ENCODE peak calls at places on chromosomes 1 and 21, in five cellular contexts. F is heart left ventricle, T is HFF-Myc, A is neural progenitor cell, H is right lobe of liver. M is an unnamed sample.

GRCh38 chr1:156816561-156817328 is at the start of gene SH2D2A:
- DNase-seq in A (no peak), T (no peak), F (peak), H (peak), M (no peak)

GRCh38 chr1:37630426-37631038 is 4.2 kb downstream of the RSPO1 start:
- DNase-seq in T (no peak), H (no peak), F (no peak), A (peak), M (peak)

GRCh38 chr1:154306151-154306550 is 14.7 kb upstream of the AQP10 start:
- DNase-seq in T (no peak), F (no peak), A (no peak), H (no peak), M (no peak)

GRCh38 chr1:172269084-172269483 is 151.4 kb upstream of the C1orf105 start:
- DNase-seq in T (no peak), H (no peak), A (no peak), F (no peak), M (no peak)

GRCh38 chr21:25298512-25299491 is 308.5 kb downstream of the MRPL39 start:
- DNase-seq in H (no peak), T (no peak), F (no peak), A (no peak), M (no peak)

GRCh38 chr1:156126043-156126700 is 11.7 kb downstream of the LMNA start:
- DNase-seq in T (peak), H (peak), A (no peak), F (peak), M (peak)

GRCh38 chr1:91754348-91754747 is 131.6 kb downstream of the TGFBR3 start:
- DNase-seq in T (no peak), H (no peak), F (no peak), A (no peak), M (no peak)

GRCh38 chr1:76219589-76219914 is 145.0 kb downstream of the ST6GALNAC3 start:
- DNase-seq in H (no peak), F (no peak), A (no peak), T (no peak), M (no peak)

GRCh38 chr1:230392141-230392909 is 33.8 kb downstream of the PGBD5 start:
- DNase-seq in A (no peak), T (no peak), H (no peak), F (no peak), M (no peak)

GRCh38 chr1:245337829-245338484 is 183.2 kb downstream of the KIF26B start:
- DNase-seq in F (no peak), A (no peak), H (no peak), T (peak), M (no peak)

GRCh38 chr1:13607002-13607401 is 23.4 kb downstream of the PDPN start:
- DNase-seq in T (no peak), H (no peak), A (no peak), F (no peak), M (no peak)

GRCh38 chr1:151458936-151459330 is 361 bp downstream of the POGZ start:
- DNase-seq in H (peak), T (no peak), F (peak), A (peak), M (peak)

GRCh38 chr1:214383381-214384372 is 102.7 kb downstream of the SMYD2 start:
- DNase-seq in H (no peak), F (no peak), T (no peak), A (no peak), M (no peak)

GRCh38 chr1:164683235-164683634 is 124.3 kb downstream of the PBX1 start:
- DNase-seq in T (no peak), H (no peak), A (no peak), F (no peak), M (no peak)

GRCh38 chr1:193700710-193701355 is 514.4 kb upstream of the B3GALT2 start:
- DNase-seq in A (no peak), T (no peak), H (no peak), F (no peak), M (no peak)

GRCh38 chr1:67429011-67429527 is 1.1 kb downstream of the SERBP1 start:
- DNase-seq in A (peak), F (no peak), T (no peak), H (no peak), M (no peak)

GRCh38 chr1:217907504-217907903 is 276.4 kb downstream of the SPATA17 start:
- DNase-seq in F (no peak), T (no peak), A (no peak), H (no peak), M (no peak)

GRCh38 chr1:185292237-185292636 is 24.8 kb downstream of the IVNS1ABP start:
- DNase-seq in T (no peak), H (no peak), A (no peak), F (no peak), M (no peak)

GRCh38 chr1:19341201-19342076 is 29.3 kb downstream of the SLC66A1 start:
- DNase-seq in A (peak), F (peak), H (peak), T (peak), M (peak)

GRCh38 chr1:170741678-170742077 is 77.7 kb downstream of the PRRX1 start:
- DNase-seq in A (no peak), T (no peak), H (no peak), F (no peak), M (no peak)

GRCh38 chr1:154420172-154420571 is 15.0 kb downstream of the IL6R start:
- DNase-seq in F (peak), H (peak), A (no peak), T (peak), M (peak)

GRCh38 chr1:25502957-25503356 is 40.4 kb upstream of the LDLRAP1 start:
- DNase-seq in T (no peak), H (peak), F (no peak), A (no peak), M (no peak)

GRCh38 chr1:54965624-54966340 is 14.6 kb upstream of the TMEM61 start:
- DNase-seq in F (peak), T (no peak), H (peak), A (no peak), M (no peak)

GRCh38 chr1:201568859-201569294 is 29.9 kb downstream of the NAV1 start:
- DNase-seq in T (no peak), H (no peak), F (no peak), A (no peak), M (no peak)

GRCh38 chr1:232904566-232904965 is 45.8 kb upstream of the NTPCR start:
- DNase-seq in F (no peak), H (no peak), A (no peak), T (no peak), M (no peak)

DNA sequence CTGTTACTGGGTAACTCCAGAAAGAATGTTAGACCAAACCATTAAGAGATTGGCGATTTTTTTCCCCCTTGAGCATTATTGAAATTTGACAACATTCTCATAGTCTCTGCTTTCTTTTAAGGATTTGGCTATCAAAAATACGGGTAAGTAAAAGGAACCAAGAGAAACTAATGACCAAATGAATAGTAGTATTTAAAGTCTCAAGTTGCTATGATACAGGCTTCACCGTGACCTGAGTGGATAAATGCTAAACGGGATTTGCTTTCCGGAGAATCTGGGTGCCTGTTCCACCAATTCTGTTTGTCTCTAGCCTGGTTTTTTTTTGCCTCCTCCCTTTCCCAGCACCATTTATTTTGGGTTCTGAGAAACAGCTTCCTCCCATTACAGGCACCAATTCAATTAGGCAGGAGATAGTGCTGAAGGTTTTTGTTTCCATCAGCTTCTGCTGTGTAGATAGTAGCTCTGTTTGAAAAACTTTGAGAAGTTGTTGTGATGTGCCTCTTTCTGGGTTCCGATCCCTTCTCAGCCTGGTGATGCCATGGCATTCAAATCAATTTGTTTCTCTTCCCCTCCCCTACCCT is 108.9 kb downstream of the NFIA start:
- DNase-seq in T (no peak), F (no peak), H (no peak), A (no peak), M (no peak)
- H3K4me3 ChIP-seq in T (no peak), F (no peak), H (no peak), A (no peak), M (no peak)

DNA sequence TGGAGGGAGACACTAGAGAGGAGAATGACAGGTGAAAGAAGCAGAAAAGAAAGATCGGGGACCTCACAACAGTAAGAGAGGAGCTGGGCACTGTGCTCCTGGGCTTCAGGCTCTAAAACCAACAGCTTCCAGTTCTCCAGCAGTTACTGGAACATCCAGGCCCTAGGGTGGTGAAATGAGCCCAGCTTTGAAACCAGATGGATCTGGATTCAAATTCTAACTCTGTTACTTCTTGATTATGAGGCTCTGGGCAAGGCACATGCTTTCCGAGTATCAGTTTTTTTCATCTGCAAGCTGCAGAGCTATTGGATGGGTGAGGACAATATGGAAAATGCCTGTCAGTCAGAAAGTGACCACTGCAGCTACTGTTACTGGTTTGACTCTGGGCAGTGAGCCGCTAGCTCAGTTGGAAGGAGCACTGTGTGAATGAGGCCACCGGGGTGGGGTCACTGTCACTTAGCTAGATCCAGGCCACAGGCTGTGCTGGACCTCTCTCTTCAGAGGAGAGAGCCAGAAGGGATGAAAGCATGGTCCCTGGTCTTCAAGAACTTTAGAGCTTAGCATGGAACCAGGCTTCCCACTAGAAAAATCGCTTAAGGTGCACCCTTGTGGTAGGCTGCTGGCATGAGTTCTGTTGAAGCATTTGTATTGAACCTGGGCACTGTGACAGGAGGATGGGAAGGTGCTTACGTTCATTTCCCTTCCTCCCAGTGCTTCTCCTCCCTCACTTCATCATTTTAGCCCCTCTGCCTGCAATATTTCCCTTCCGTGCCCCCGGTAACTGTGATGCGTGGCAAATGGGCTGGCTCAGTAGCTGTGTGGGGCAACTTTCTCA is 12.2 kb downstream of the PLEKHO1 start:
- DNase-seq in H (no peak), A (peak), T (no peak), F (no peak), M (peak)
- H3K4me3 ChIP-seq in H (no peak), A (peak), T (no peak), F (no peak), M (peak)

DNA sequence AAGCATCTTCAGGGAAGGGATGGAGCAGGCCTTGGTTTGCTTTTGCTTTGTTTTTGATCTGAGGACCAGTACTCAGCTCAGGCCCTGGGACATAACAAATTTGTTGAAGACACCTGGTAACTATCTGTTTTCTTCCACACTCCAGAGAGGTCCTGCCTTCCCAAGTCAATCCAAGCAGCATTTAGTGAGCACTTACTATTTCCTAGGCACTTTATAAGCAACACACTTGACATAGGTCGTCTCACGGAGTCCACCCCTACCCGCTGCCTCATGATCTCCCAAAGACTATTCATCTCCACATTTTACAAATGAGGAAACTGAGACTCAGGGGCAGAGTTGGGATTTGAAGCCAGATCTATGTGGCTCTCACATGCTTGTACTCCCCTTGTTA is 14.4 kb upstream of the EPHA2 start:
- DNase-seq in T (no peak), H (no peak), F (no peak), A (no peak), M (no peak)
- H3K4me3 ChIP-seq in T (no peak), H (no peak), F (no peak), A (no peak), M (no peak)

DNA sequence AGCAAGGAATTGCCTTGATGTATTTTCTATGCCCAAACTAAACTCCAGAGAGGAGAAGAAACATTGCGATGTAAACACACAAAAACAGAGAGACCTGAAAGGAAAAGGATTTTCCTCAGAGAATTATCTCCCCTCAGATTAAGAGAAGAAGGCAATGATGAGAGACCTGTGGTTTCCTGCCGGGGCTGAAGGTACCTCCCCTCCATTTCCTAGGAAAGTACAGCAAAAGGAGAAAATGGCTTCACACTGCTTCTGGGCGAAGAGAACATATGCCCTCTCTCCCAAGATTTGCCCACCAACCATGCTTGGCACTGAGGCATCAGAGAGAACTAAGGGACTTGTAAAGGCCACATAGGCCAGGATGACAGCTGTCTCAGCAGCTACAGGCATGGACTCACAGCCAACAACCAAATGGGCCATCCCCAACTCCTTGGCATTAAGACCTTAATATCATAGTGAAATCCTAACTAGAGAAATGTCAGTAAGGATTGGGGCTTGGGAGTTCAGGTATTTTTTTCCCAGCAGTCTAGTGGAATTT is 523.0 kb downstream of the PTPRC start:
- DNase-seq in F (no peak), H (no peak), T (no peak), A (no peak), M (no peak)
- H3K4me3 ChIP-seq in F (no peak), H (no peak), T (no peak), A (no peak), M (no peak)

M was measured in uterus.